ENCODE peak calls at places on chromosomes 13 and 19, in six cellular contexts. K, D, V, X, B and E are unnamed samples.

GRCh38 chr13:113364371-113364932 is 522 bp upstream of the GRTP1 start:
- DNase-seq in V (no peak), D (no peak), X (no peak), B (no peak), K (no peak), E (no peak)

GRCh38 chr13:71758823-71759222 is 108.2 kb downstream of the DACH1 start:
- DNase-seq in X (no peak), B (peak), V (no peak), D (peak), K (no peak), E (no peak)

GRCh38 chr13:63190219-63190618 is 1774.6 kb upstream of the PCDH20 start:
- DNase-seq in K (no peak), V (no peak), X (no peak), D (peak), B (peak), E (no peak)

GRCh38 chr13:67736646-67737420 is 506.7 kb upstream of the PCDH9 start:
- DNase-seq in D (peak), V (no peak), X (no peak), K (peak), B (peak), E (no peak)

GRCh38 chr19:13537454-13537853 is 31.2 kb upstream of the CACNA1A start:
- DNase-seq in D (no peak), K (no peak), V (no peak), X (no peak), B (no peak), E (no peak)

GRCh38 chr13:42247883-42248282 is 24.1 kb upstream of the AKAP11 start:
- DNase-seq in D (no peak), B (no peak), K (no peak), X (no peak), V (no peak), E (no peak)

GRCh38 chr19:29524912-29525870 is 603 bp upstream of the VSTM2B start:
- DNase-seq in B (peak), V (peak), X (no peak), D (no peak), K (no peak), E (no peak)

GRCh38 chr19:18298601-18299000 is 17.2 kb upstream of the JUND start:
- DNase-seq in X (no peak), B (no peak), K (no peak), D (peak), V (no peak), E (no peak)

GRCh38 chr19:55112781-55113569 is 4.5 kb downstream of the PPP1R12C start:
- DNase-seq in X (no peak), D (no peak), B (no peak), K (no peak), V (no peak), E (no peak)

GRCh38 chr13:101706651-101707050 is 254.2 kb downstream of the ITGBL1 start:
- DNase-seq in X (no peak), B (no peak), D (peak), V (no peak), K (peak), E (no peak)

GRCh38 chr13:31369213-31369612 is 169.4 kb downstream of the B3GLCT start:
- DNase-seq in B (no peak), V (no peak), X (no peak), D (peak), K (no peak), E (no peak)

GRCh38 chr13:71290963-71291937 is 575.8 kb downstream of the DACH1 start:
- DNase-seq in B (peak), D (peak), V (no peak), K (no peak), X (no peak), E (no peak)

GRCh38 chr19:8126511-8126910 is 22.9 kb downstream of the FBN3 start:
- DNase-seq in V (no peak), D (no peak), X (no peak), K (no peak), B (no peak), E (no peak)

GRCh38 chr19:55257461-55258411 is 1.1 kb downstream of the PPP6R1 start:
- DNase-seq in X (no peak), D (no peak), V (no peak), B (no peak), K (no peak), E (no peak)